ENCODE peak calls at places on chromosomes 12 and 14, in six cellular contexts. S is G401; W is NCI-H2171; R is fibroblast of lung; O is activated naive CD8-positive, alpha-beta T cell treated with anti-CD3 and anti-CD28 coated beads, Interleukin-2, amount 10 ng/mL, durations not matched to agents 7 days and 5 days; Q is hypothalamus. M is an unnamed sample.

GRCh38 chr14:103547941-103548462 is 14.5 kb downstream of the BAG5 start:
- DNase-seq in S (no peak), W (no peak), R (no peak), O (no peak), Q (no peak), M (no peak)

GRCh38 chr12:29844667-29845066 is 60.9 kb upstream of the TMTC1 start:
- DNase-seq in S (no peak), W (no peak), R (no peak), O (no peak), Q (no peak), M (no peak)

GRCh38 chr12:113961921-113962710 is 4.0 kb downstream of the RBM19 start:
- DNase-seq in S (no peak), W (no peak), R (peak), O (no peak), Q (no peak), M (no peak)

GRCh38 chr12:117749431-117749830 is 219.4 kb downstream of the KSR2 start:
- DNase-seq in S (no peak), W (no peak), R (no peak), O (no peak), Q (no peak), M (no peak)

GRCh38 chr12:120625557-120626419 is 14.6 kb upstream of the CABP1 start:
- DNase-seq in S (no peak), W (no peak), R (no peak), O (no peak), Q (no peak), M (no peak)

GRCh38 chr14:95663226-95663797 is 22.9 kb upstream of the TCL1B start:
- DNase-seq in S (no peak), W (no peak), R (no peak), O (no peak), Q (no peak), M (no peak)

GRCh38 chr14:91415794-91416743 is 1.6 kb downstream of the CCDC88C start:
- DNase-seq in S (peak), W (no peak), R (peak), O (no peak), Q (no peak), M (no peak)

GRCh38 chr14:95431199-95432145 is 85.0 kb downstream of the SYNE3 start:
- DNase-seq in S (no peak), W (no peak), R (peak), O (no peak), Q (no peak), M (no peak)

GRCh38 chr12:42686514-42687172 is 97.1 kb upstream of the PRICKLE1 start:
- DNase-seq in S (no peak), W (no peak), R (peak), O (no peak), Q (no peak), M (no peak)

GRCh38 chr12:97267166-97267565 is 195.4 kb upstream of the RMST start:
- DNase-seq in S (no peak), W (no peak), R (no peak), O (no peak), Q (no peak), M (no peak)

GRCh38 chr14:22375321-22375930 is 213.6 kb downstream of the DAD1 start:
- DNase-seq in S (peak), W (peak), R (peak), O (no peak), Q (no peak), M (no peak)

GRCh38 chr12:3315201-3315661 is 175.8 kb upstream of the PRMT8 start:
- DNase-seq in S (no peak), W (no peak), R (peak), O (no peak), Q (no peak), M (no peak)

GRCh38 chr14:73289308-73289707 is 52.0 kb downstream of the PAPLN start:
- DNase-seq in S (no peak), W (no peak), R (no peak), O (no peak), Q (no peak), M (no peak)

GRCh38 chr14:72753044-72753710 is 140.7 kb downstream of the DPF3 start:
- DNase-seq in S (peak), W (no peak), R (no peak), O (no peak), Q (no peak), M (no peak)

GRCh38 chr14:68687746-68688145 is 105.1 kb downstream of the ZFP36L1 start:
- DNase-seq in S (no peak), W (no peak), R (peak), O (no peak), Q (no peak), M (peak)

GRCh38 chr12:87323369-87323768 is 705.8 kb downstream of the C12orf50 start:
- DNase-seq in S (no peak), W (no peak), R (peak), O (no peak), Q (no peak), M (no peak)

GRCh38 chr12:40559865-40560264 is 132.4 kb upstream of the CNTN1 start:
- DNase-seq in S (no peak), W (no peak), R (no peak), O (no peak), Q (no peak), M (no peak)

GRCh38 chr12:13164859-13165577 is 31.5 kb upstream of the EMP1 start:
- DNase-seq in S (no peak), W (no peak), R (no peak), O (no peak), Q (no peak), M (no peak)

GRCh38 chr12:31966558-31967205 is 7.5 kb downstream of the RESF1 start:
- DNase-seq in S (peak), W (no peak), R (no peak), O (no peak), Q (no peak), M (no peak)

GRCh38 chr14:69152181-69152943 is 557 bp downstream of the DCAF5 start:
- DNase-seq in S (no peak), W (peak), R (peak), O (peak), Q (no peak), M (peak)

GRCh38 chr12:92582466-92582865 is 120.3 kb upstream of the PLEKHG7 start:
- DNase-seq in S (peak), W (no peak), R (no peak), O (no peak), Q (no peak), M (no peak)

GRCh38 chr12:4800555-4800954 is 80.4 kb downstream of the GALNT8 start:
- DNase-seq in S (no peak), W (no peak), R (no peak), O (no peak), Q (no peak), M (no peak)

GRCh38 chr14:64728106-64728505 is 23.9 kb downstream of the PLEKHG3 start:
- DNase-seq in S (no peak), W (no peak), R (no peak), O (no peak), Q (no peak), M (peak)

GRCh38 chr12:123135688-123136087 is 15.2 kb downstream of the PITPNM2 start:
- DNase-seq in S (no peak), W (no peak), R (no peak), O (no peak), Q (no peak), M (no peak)

GRCh38 chr14:50003213-50004021 is 110.5 kb downstream of the ARF6 start:
- DNase-seq in S (peak), W (no peak), R (peak), O (peak), Q (no peak), M (peak)

GRCh38 chr12:57019983-57020719 is 3.8 kb upstream of the TAC3 start:
- DNase-seq in S (no peak), W (no peak), R (no peak), O (no peak), Q (no peak), M (no peak)

GRCh38 chr12:85617307-85618091 is 218.7 kb downstream of the RASSF9 start:
- DNase-seq in S (no peak), W (no peak), R (no peak), O (no peak), Q (no peak), M (no peak)

GRCh38 chr14:100905166-100905565 is 1.6 kb upstream of the RTL1 start:
- DNase-seq in S (no peak), W (no peak), R (no peak), O (no peak), Q (no peak), M (no peak)

GRCh38 chr12:115761784-115762183 is 515.7 kb downstream of the MED13L start:
- DNase-seq in S (no peak), W (no peak), R (no peak), O (no peak), Q (no peak), M (peak)

GRCh38 chr12:29591140-29592020 is 93.9 kb upstream of the OVCH1 start:
- DNase-seq in S (no peak), W (no peak), R (no peak), O (no peak), Q (no peak), M (no peak)

GRCh38 chr14:25400607-25401206 is 350.8 kb upstream of the STXBP6 start:
- DNase-seq in S (peak), W (no peak), R (peak), O (no peak), Q (no peak), M (no peak)

GRCh38 chr12:10891937-10892336 is 7.9 kb upstream of the PRH1 start:
- DNase-seq in S (no peak), W (no peak), R (no peak), O (no peak), Q (no peak), M (no peak)

GRCh38 chr12:25889185-25889584 is 69.3 kb upstream of the RASSF8 start:
- DNase-seq in S (no peak), W (no peak), R (no peak), O (no peak), Q (no peak), M (no peak)

GRCh38 chr12:27493260-27493935 is 30.6 kb upstream of the PPFIBP1 start:
- DNase-seq in S (no peak), W (no peak), R (no peak), O (no peak), Q (no peak), M (no peak)

GRCh38 chr12:53207042-53207441 is at the start of gene ITGB7:
- DNase-seq in S (no peak), W (no peak), R (no peak), O (peak), Q (no peak), M (no peak)

GRCh38 chr12:7060353-7060954 is at the start of gene C1S:
- DNase-seq in S (peak), W (no peak), R (peak), O (no peak), Q (no peak), M (no peak)